ENCODE peak calls at places on chromosomes 13 and 19, in four cellular contexts. I, A, U and N are unnamed samples.

GRCh38 chr19:7534531-7534980 is 961 bp upstream of the PNPLA6 start:
- DNase-seq in I (no peak), A (peak; percentile 54), U (peak; percentile 70), N (peak; percentile 50)

GRCh38 chr13:36736119-36736726 is 62.4 kb downstream of the SERTM1 start:
- DNase-seq in I (no peak), A (peak; percentile 32), U (peak; percentile 35), N (peak; percentile 48)

GRCh38 chr13:29100739-29101138 is 280.6 kb downstream of the MTUS2 start:
- DNase-seq in I (no peak), A (no peak), U (no peak), N (no peak)

GRCh38 chr19:40270362-40271089 is 14.6 kb downstream of the AKT2 start:
- DNase-seq in I (no peak), A (peak; percentile 57), U (no peak), N (no peak)

GRCh38 chr19:35642312-35642711 is 767 bp downstream of the ETV2 start:
- DNase-seq in I (no peak), A (no peak), U (no peak), N (no peak)

GRCh38 chr13:27599845-27600553 is 20.3 kb downstream of the LNX2 start:
- DNase-seq in I (no peak), A (peak; percentile 10), U (peak; percentile 67), N (peak; percentile 12)

GRCh38 chr13:24709186-24709913 is 29.1 kb downstream of the ATP12A start:
- DNase-seq in I (no peak), A (no peak), U (no peak), N (no peak)

GRCh38 chr19:4717191-4717965 is 6.3 kb downstream of the DPP9 start:
- DNase-seq in I (no peak), A (no peak), U (peak; percentile 50), N (no peak)

GRCh38 chr19:52231154-52231565 is 38.2 kb upstream of the ZNF766 start:
- DNase-seq in I (no peak), A (no peak), U (no peak), N (no peak)

GRCh38 chr13:19345158-19345557 is 163.5 kb upstream of the TUBA3C start:
- DNase-seq in I (no peak), A (no peak), U (no peak), N (no peak)

GRCh38 chr13:75151081-75151643 is 330.8 kb downstream of the TBC1D4 start:
- DNase-seq in I (no peak), A (no peak), U (no peak), N (no peak)

GRCh38 chr19:5828661-5829566 is 10.6 kb downstream of the FUT6 start:
- DNase-seq in I (no peak), A (peak; percentile 45), U (no peak), N (peak; percentile 70)

GRCh38 chr19:3808420-3809143 is 22.4 kb upstream of the MATK start:
- DNase-seq in I (no peak), A (no peak), U (no peak), N (no peak)

GRCh38 chr19:16139752-16140151 is 3.7 kb upstream of the HSH2D start:
- DNase-seq in I (peak; percentile 84), A (no peak), U (no peak), N (no peak)

GRCh38 chr19:4583961-4584669 is 24.6 kb upstream of the SEMA6B start:
- DNase-seq in I (no peak), A (peak; percentile 74), U (peak; percentile 97), N (peak; percentile 77)

GRCh38 chr13:72920097-72920496 is 138.2 kb downstream of the PIBF1 start:
- DNase-seq in I (no peak), A (no peak), U (no peak), N (no peak)

GRCh38 chr19:5539431-5539833 is 28.3 kb downstream of the TINCR start:
- DNase-seq in I (no peak), A (no peak), U (no peak), N (no peak)

GRCh38 chr13:33571618-33572017 is 246.3 kb upstream of the RFC3 start:
- DNase-seq in I (no peak), A (no peak), U (no peak), N (no peak)

GRCh38 chr13:40060318-40061007 is 405.0 kb downstream of the COG6 start:
- DNase-seq in I (peak; percentile 97), A (no peak), U (no peak), N (no peak)

GRCh38 chr19:35977446-35978222 is 17.4 kb upstream of the SDHAF1 start:
- DNase-seq in I (no peak), A (peak; percentile 78), U (peak; percentile 53), N (peak; percentile 61)

GRCh38 chr19:55866521-55866920 is 30.2 kb downstream of the NLRP4 start:
- DNase-seq in I (no peak), A (no peak), U (no peak), N (no peak)

GRCh38 chr13:48993150-48993549 is 17.4 kb downstream of the FNDC3A start:
- DNase-seq in I (no peak), A (no peak), U (no peak), N (no peak)

GRCh38 chr19:1585243-1585580 is 7.5 kb downstream of the MBD3 start:
- DNase-seq in I (no peak), A (no peak), U (no peak), N (no peak)

GRCh38 chr19:2334426-2334825 is 5.9 kb downstream of the SPPL2B start:
- DNase-seq in I (no peak), A (no peak), U (no peak), N (no peak)

GRCh38 chr19:44658069-44658727 is 13.1 kb upstream of the CEACAM19 start:
- DNase-seq in I (no peak), A (no peak), U (no peak), N (no peak)

GRCh38 chr19:42184401-42184861 is 33.0 kb downstream of the DEDD2 start:
- DNase-seq in I (no peak), A (peak; percentile 86), U (peak; percentile 59), N (peak; percentile 82)

GRCh38 chr13:100347941-100348340 is 240.6 kb downstream of the GGACT start:
- DNase-seq in I (no peak), A (no peak), U (no peak), N (no peak)

GRCh38 chr13:50352720-50353491 is 337.7 kb downstream of the KCNRG start:
- DNase-seq in I (no peak), A (no peak), U (no peak), N (no peak)

GRCh38 chr19:42356686-42357085 is 31.3 kb downstream of the MEGF8 start:
- DNase-seq in I (no peak), A (no peak), U (no peak), N (no peak)

GRCh38 chr19:41569481-41570150 is 6.3 kb upstream of the CEACAM21 start:
- DNase-seq in I (no peak), A (no peak), U (no peak), N (no peak)

GRCh38 chr19:43462887-43463380 is 2.5 kb downstream of the LYPD3 start:
- DNase-seq in I (no peak), A (no peak), U (no peak), N (no peak)

GRCh38 chr19:58480481-58480830 is 4.3 kb downstream of the ZNF446 start:
- DNase-seq in I (no peak), A (no peak), U (no peak), N (no peak)

GRCh38 chr13:42561752-42562467 is 12.0 kb upstream of the TNFSF11 start:
- DNase-seq in I (no peak), A (no peak), U (no peak), N (no peak)

GRCh38 chr13:113560645-113561416 is 23.7 kb upstream of the TFDP1 start:
- DNase-seq in I (no peak), A (no peak), U (no peak), N (no peak)

GRCh38 chr13:113559901-113560644 is 24.5 kb upstream of the TFDP1 start:
- DNase-seq in I (no peak), A (no peak), U (no peak), N (no peak)

GRCh38 chr13:113562866-113563265 is 21.7 kb upstream of the TFDP1 start:
- DNase-seq in I (no peak), A (no peak), U (no peak), N (no peak)

GRCh38 chr13:113562085-113562749 is 22.3 kb upstream of the TFDP1 start:
- DNase-seq in I (no peak), A (peak; percentile 59), U (peak; percentile 65), N (peak; percentile 59)

GRCh38 chr13:113561417-113562084 is 23.0 kb upstream of the TFDP1 start:
- DNase-seq in I (no peak), A (no peak), U (no peak), N (no peak)
- TF ChIP-seq FOXM1 in I (no peak), A (no peak), U (no peak), N (no peak)

DNA sequence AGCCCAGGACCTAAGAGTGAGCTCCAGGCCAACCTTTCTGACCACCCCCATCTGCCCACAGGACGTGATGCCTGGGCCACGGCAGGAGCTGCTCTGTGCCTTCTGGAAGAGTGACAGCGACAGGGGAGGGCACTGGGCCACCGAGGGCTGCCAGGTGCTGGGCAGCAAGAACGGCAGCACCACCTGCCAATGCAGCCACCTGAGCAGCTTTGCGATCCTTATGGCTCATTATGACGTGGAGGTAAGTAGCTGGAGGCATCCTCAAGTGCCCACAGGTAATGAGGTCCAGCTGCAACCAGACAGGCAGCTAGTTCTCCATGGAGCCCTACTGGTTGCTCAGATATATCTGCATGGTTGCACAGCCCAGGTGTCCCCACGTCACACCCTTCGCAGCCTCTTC is 14.8 kb downstream of the DDX39A start:
- DNase-seq in I (no peak), A (no peak), U (no peak), N (no peak)
- TF ChIP-seq BHLHE40 in I (no peak), A (no peak), U (no peak), N (no peak)

DNA sequence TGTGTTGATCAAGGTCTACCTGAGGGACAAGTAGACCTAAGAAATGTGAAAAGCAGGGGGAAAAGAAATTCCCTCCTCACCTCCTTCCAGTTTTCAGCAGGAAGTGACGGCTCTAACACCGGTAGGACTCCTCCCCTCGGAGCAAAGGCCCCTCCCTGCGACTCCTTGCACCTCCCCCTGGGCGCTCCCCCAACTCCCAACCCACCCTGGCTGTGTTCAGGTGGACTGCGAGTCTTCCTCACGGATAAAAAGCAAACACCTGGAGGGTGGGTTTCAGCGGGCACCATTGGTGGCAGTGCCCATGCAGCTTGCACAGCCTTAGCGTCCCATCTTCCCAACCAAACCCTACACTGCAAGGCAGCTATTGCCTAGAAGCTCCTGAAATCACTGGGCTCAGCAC is 124.5 kb downstream of the COL4A1 start:
- DNase-seq in I (no peak), A (no peak), U (no peak), N (no peak)
- TF ChIP-seq SP1 in I (no peak), A (no peak), U (no peak), N (no peak)

GRCh38 chr19:11203194-11204075 is 6.1 kb upstream of the KANK2 start:
- DNase-seq in I (no peak), A (peak; percentile 96), U (peak; percentile 35), N (peak; percentile 73)
- TF ChIP-seq FOXM1 in I (no peak), A (no peak), U (no peak), N (no peak)